ENCODE peak calls at places on chromosomes 12 and 14, in four cellular contexts. One of them, this sample, is unnamed.

GRCh38 chr12:22729898-22730443 is 105.0 kb downstream of the ETNK1 start:
- DNase-seq in K562: no peak
- DNase-seq in H1: no peak
- DNase-seq in GM12878: no peak
- DNase-seq in this sample: no peak

GRCh38 chr12:124323771-124324530 is 29.1 kb downstream of the RFLNA start:
- DNase-seq in K562: no peak
- DNase-seq in H1: no peak
- DNase-seq in GM12878: no peak
- DNase-seq in this sample: no peak

GRCh38 chr12:20030847-20031246 is 337.5 kb upstream of the PDE3A start:
- DNase-seq in K562: no peak
- DNase-seq in H1: no peak
- DNase-seq in GM12878: no peak
- DNase-seq in this sample: no peak

GRCh38 chr14:23816371-23816770 is 137.2 kb upstream of the DHRS4 start:
- DNase-seq in K562: no peak
- DNase-seq in GM12878: no peak
- DNase-seq in H1: no peak
- DNase-seq in this sample: no peak

GRCh38 chr12:46266382-46266791 is 2.5 kb downstream of the SLC38A1 start:
- DNase-seq in GM12878: no peak
- DNase-seq in H1: no peak
- DNase-seq in K562: peak
- DNase-seq in this sample: no peak

GRCh38 chr12:34215893-34216285 is 193.6 kb downstream of the ALG10 start:
- DNase-seq in K562: no peak
- DNase-seq in GM12878: no peak
- DNase-seq in H1: no peak
- DNase-seq in this sample: no peak

GRCh38 chr12:7229741-7230140 is 40.3 kb downstream of the PEX5 start:
- DNase-seq in GM12878: no peak
- DNase-seq in H1: no peak
- DNase-seq in K562: no peak
- DNase-seq in this sample: no peak

GRCh38 chr12:118055865-118056773 is 4.9 kb downstream of the WSB2 start:
- DNase-seq in GM12878: no peak
- DNase-seq in H1: no peak
- DNase-seq in K562: no peak
- DNase-seq in this sample: peak

GRCh38 chr12:124809878-124810277 is 53.8 kb downstream of the SCARB1 start:
- DNase-seq in H1: no peak
- DNase-seq in K562: no peak
- DNase-seq in GM12878: no peak
- DNase-seq in this sample: no peak

GRCh38 chr14:89618309-89618708 is 201.3 kb upstream of the FOXN3 start:
- DNase-seq in K562: no peak
- DNase-seq in GM12878: no peak
- DNase-seq in H1: no peak
- DNase-seq in this sample: peak

GRCh38 chr14:81991998-81992397 is 458.3 kb upstream of the SEL1L start:
- DNase-seq in H1: no peak
- DNase-seq in GM12878: no peak
- DNase-seq in K562: no peak
- DNase-seq in this sample: no peak

GRCh38 chr14:95049952-95050351 is 107.4 kb downstream of the DICER1 start:
- DNase-seq in K562: no peak
- DNase-seq in H1: no peak
- DNase-seq in GM12878: no peak
- DNase-seq in this sample: no peak

GRCh38 chr12:51888316-51889215 is 663 bp downstream of the ANKRD33 start:
- DNase-seq in GM12878: no peak
- DNase-seq in H1: no peak
- DNase-seq in K562: no peak
- DNase-seq in this sample: no peak

GRCh38 chr14:85195872-85196477 is 334.0 kb upstream of the FLRT2 start:
- DNase-seq in H1: no peak
- DNase-seq in K562: no peak
- DNase-seq in GM12878: no peak
- DNase-seq in this sample: no peak
- TF ChIP-seq CBX5 in H1: no peak
- TF ChIP-seq CBX5 in K562: no peak
- TF ChIP-seq CBX5 in GM12878: no peak
- TF ChIP-seq CBX5 in this sample: no peak

DNA sequence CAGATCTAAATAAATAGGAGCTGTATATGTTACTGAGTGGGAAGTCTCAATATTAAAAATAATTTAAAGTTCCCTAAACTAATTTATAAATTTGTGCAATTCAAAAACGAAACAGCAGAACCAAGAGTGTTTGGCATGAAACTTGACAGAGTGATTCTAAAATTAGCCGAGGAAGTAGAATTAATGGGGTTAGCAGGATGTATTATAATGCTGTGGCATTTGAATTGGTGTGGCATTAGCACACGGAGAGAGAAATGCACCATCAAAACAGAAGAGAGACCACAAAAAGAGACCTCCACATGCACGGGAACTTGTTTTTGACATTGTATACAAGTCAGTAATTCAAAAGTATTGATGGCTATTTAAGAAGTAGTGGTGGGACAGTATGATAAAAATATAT is 366.0 kb upstream of the RGS6 start:
- DNase-seq in K562: no peak
- DNase-seq in H1: no peak
- DNase-seq in GM12878: peak
- DNase-seq in this sample: no peak
- TF ChIP-seq CBX5 in K562: no peak
- TF ChIP-seq CBX5 in H1: no peak
- TF ChIP-seq CBX5 in GM12878: no peak
- TF ChIP-seq CBX5 in this sample: no peak

DNA sequence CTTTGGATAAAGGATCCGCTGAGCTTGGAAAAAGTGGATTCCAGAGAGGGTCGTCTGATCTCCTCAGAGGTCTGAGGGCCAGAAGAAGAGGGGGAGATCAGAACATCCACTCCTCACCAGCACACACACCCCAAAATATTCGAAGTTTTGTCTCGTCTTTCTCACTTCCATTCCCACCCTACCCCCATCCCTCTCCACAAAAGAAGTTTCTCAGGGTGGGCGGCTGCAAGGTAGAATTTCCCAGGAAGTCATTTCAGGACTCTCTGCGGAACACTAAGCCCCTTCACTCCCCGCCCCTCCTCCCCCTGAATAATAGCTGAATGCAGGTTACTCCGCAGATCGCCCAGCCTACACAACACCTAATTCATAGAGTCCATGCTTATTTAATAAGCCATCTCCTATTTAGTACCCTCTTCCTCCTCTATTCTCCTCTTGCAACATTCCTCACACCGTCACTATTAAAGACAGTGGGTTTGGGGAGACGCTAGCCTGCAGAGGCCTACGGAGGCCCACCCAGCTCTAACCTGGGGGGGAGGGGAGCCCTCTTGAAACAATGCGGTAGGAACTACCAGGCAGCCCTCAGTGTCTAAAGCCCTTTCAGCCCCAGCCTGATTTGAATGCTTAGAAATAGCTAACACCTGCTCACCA is 650 bp upstream of the SALL2 start:
- DNase-seq in K562: no peak
- DNase-seq in H1: peak
- DNase-seq in GM12878: no peak
- DNase-seq in this sample: no peak
- TF ChIP-seq CBX5 in K562: no peak
- TF ChIP-seq CBX5 in H1: no peak
- TF ChIP-seq CBX5 in GM12878: no peak
- TF ChIP-seq CBX5 in this sample: no peak

GRCh38 chr12:40802656-40803055 is 110.4 kb downstream of the CNTN1 start:
- DNase-seq in H1: no peak
- DNase-seq in GM12878: no peak
- DNase-seq in K562: no peak
- DNase-seq in this sample: no peak
- TF ChIP-seq CBX5 in H1: no peak
- TF ChIP-seq CBX5 in GM12878: no peak
- TF ChIP-seq CBX5 in K562: no peak
- TF ChIP-seq CBX5 in this sample: no peak

GRCh38 chr14:101242442-101243385 is 318.6 kb upstream of the DIO3 start:
- DNase-seq in GM12878: no peak
- DNase-seq in H1: peak
- DNase-seq in K562: no peak
- DNase-seq in this sample: no peak
- TF ChIP-seq CBX5 in GM12878: no peak
- TF ChIP-seq CBX5 in H1: no peak
- TF ChIP-seq CBX5 in K562: no peak
- TF ChIP-seq CBX5 in this sample: no peak

This sample was measured in HepG2.